ENCODE peak calls at places on chromosomes 3 and 15, in four cellular contexts. One of them, this sample, is unnamed.

GRCh38 chr3:197085137-197085536 is 55.5 kb upstream of the MELTF start:
- DNase-seq in left ventricle myocardium inferior: no peak
- DNase-seq in RWPE2: no peak
- DNase-seq in cardiac muscle cell: no peak
- DNase-seq in this sample: no peak

GRCh38 chr3:191355406-191355805 is 25.1 kb upstream of the UTS2B start:
- DNase-seq in left ventricle myocardium inferior: no peak
- DNase-seq in RWPE2: no peak
- DNase-seq in cardiac muscle cell: no peak
- DNase-seq in this sample: no peak

GRCh38 chr3:73056365-73057150 is 4.9 kb upstream of the EBLN2 start:
- DNase-seq in left ventricle myocardium inferior: no peak
- DNase-seq in RWPE2: no peak
- DNase-seq in cardiac muscle cell: no peak
- DNase-seq in this sample: no peak

GRCh38 chr15:98311566-98312188 is 336.7 kb upstream of the IGF1R start:
- DNase-seq in left ventricle myocardium inferior: peak; percentile 61
- DNase-seq in RWPE2: no peak
- DNase-seq in cardiac muscle cell: peak; percentile 81
- DNase-seq in this sample: peak; percentile 17

GRCh38 chr15:31360843-31361763 is 34.5 kb downstream of the KLF13 start:
- DNase-seq in left ventricle myocardium inferior: peak; percentile 52
- DNase-seq in RWPE2: no peak
- DNase-seq in cardiac muscle cell: no peak
- DNase-seq in this sample: no peak

GRCh38 chr3:28000608-28001007 is 240.8 kb upstream of the CMC1 start:
- DNase-seq in left ventricle myocardium inferior: no peak
- DNase-seq in RWPE2: no peak
- DNase-seq in cardiac muscle cell: no peak
- DNase-seq in this sample: no peak

GRCh38 chr3:182967218-182968204 is 12.8 kb downstream of the DCUN1D1 start:
- DNase-seq in left ventricle myocardium inferior: no peak
- DNase-seq in RWPE2: no peak
- DNase-seq in cardiac muscle cell: no peak
- DNase-seq in this sample: no peak

GRCh38 chr3:172273378-172273777 is 174.9 kb downstream of the GHSR start:
- DNase-seq in left ventricle myocardium inferior: no peak
- DNase-seq in RWPE2: no peak
- DNase-seq in cardiac muscle cell: no peak
- DNase-seq in this sample: no peak

GRCh38 chr15:48536681-48537091 is 108.8 kb downstream of the FBN1 start:
- DNase-seq in left ventricle myocardium inferior: no peak
- DNase-seq in RWPE2: no peak
- DNase-seq in cardiac muscle cell: no peak
- DNase-seq in this sample: no peak

GRCh38 chr15:58498821-58499580 is 67.2 kb downstream of the LIPC start:
- DNase-seq in left ventricle myocardium inferior: no peak
- DNase-seq in RWPE2: no peak
- DNase-seq in cardiac muscle cell: no peak
- DNase-seq in this sample: peak; percentile 96

GRCh38 chr3:152193673-152194267 is 75.0 kb upstream of the MBNL1 start:
- DNase-seq in left ventricle myocardium inferior: no peak
- DNase-seq in RWPE2: no peak
- DNase-seq in cardiac muscle cell: no peak
- DNase-seq in this sample: no peak

GRCh38 chr3:182906036-182906435 is 74.3 kb downstream of the DCUN1D1 start:
- DNase-seq in left ventricle myocardium inferior: no peak
- DNase-seq in RWPE2: no peak
- DNase-seq in cardiac muscle cell: no peak
- DNase-seq in this sample: no peak

GRCh38 chr3:38029400-38030125 is at the start of gene PLCD1:
- DNase-seq in left ventricle myocardium inferior: peak; percentile 84
- DNase-seq in RWPE2: no peak
- DNase-seq in cardiac muscle cell: peak; percentile 85
- DNase-seq in this sample: no peak

GRCh38 chr3:191476053-191476787 is 15.3 kb downstream of the PYDC2 start:
- DNase-seq in left ventricle myocardium inferior: no peak
- DNase-seq in RWPE2: no peak
- DNase-seq in cardiac muscle cell: no peak
- DNase-seq in this sample: no peak

GRCh38 chr3:134039161-134039862 is 9.6 kb upstream of the SLCO2A1 start:
- DNase-seq in left ventricle myocardium inferior: no peak
- DNase-seq in RWPE2: no peak
- DNase-seq in cardiac muscle cell: peak; percentile 28
- DNase-seq in this sample: no peak

GRCh38 chr3:151838574-151839312 is 24.8 kb downstream of the AADAC start:
- DNase-seq in left ventricle myocardium inferior: no peak
- DNase-seq in RWPE2: no peak
- DNase-seq in cardiac muscle cell: peak; percentile 84
- DNase-seq in this sample: no peak

GRCh38 chr3:130906374-130906995 is 12.6 kb downstream of the ATP2C1 start:
- DNase-seq in left ventricle myocardium inferior: no peak
- DNase-seq in RWPE2: no peak
- DNase-seq in cardiac muscle cell: no peak
- DNase-seq in this sample: no peak

GRCh38 chr3:10511809-10512494 is 6.6 kb upstream of the ATP2B2 start:
- DNase-seq in left ventricle myocardium inferior: no peak
- DNase-seq in RWPE2: no peak
- DNase-seq in cardiac muscle cell: no peak
- DNase-seq in this sample: no peak

GRCh38 chr15:71186971-71187960 is 72.0 kb downstream of the THSD4 start:
- DNase-seq in left ventricle myocardium inferior: no peak
- DNase-seq in RWPE2: no peak
- DNase-seq in cardiac muscle cell: no peak
- DNase-seq in this sample: no peak

GRCh38 chr15:34650177-34650576 is 66.7 kb upstream of the GOLGA8B start:
- DNase-seq in left ventricle myocardium inferior: no peak
- DNase-seq in RWPE2: no peak
- DNase-seq in cardiac muscle cell: no peak
- DNase-seq in this sample: peak; percentile 11

GRCh38 chr3:121883507-121883906 is 10.7 kb upstream of the SLC15A2 start:
- DNase-seq in left ventricle myocardium inferior: no peak
- DNase-seq in RWPE2: no peak
- DNase-seq in cardiac muscle cell: peak; percentile 13
- DNase-seq in this sample: no peak

GRCh38 chr3:132535575-132536441 is 61.3 kb upstream of the ACKR4 start:
- DNase-seq in left ventricle myocardium inferior: peak; percentile 24
- DNase-seq in RWPE2: no peak
- DNase-seq in cardiac muscle cell: peak; percentile 73
- DNase-seq in this sample: peak; percentile 51
- TF ChIP-seq CTCF in left ventricle myocardium inferior: peak; percentile 76
- TF ChIP-seq CTCF in RWPE2: peak; percentile 80
- TF ChIP-seq CTCF in cardiac muscle cell: peak; percentile 55
- TF ChIP-seq CTCF in this sample: peak; percentile 52

DNA sequence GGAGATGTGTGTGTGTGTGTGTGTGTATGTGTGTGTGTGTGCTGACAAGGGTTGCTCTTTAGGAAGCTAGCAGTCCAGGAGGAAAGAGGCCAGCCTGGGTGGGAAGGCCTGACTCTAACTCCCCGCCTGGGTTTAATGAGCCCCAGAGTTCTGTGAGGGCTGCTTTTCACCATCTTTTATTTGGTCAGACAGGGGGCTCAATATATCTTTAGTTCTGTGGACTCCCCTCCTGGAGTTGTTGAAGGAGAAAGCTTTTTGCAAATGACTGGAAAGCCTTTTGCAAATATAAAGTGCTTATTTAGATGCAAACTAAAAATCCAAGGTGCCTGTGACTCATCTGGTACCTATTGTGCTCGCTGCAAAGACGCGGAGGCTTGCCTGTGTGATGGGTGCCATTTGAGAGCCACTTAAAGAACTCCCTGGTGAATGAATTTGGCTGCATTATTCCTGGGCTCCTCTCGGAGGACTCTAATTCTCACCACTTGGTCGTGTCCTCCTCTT is 24.5 kb downstream of the DRD3 start:
- DNase-seq in left ventricle myocardium inferior: no peak
- DNase-seq in RWPE2: no peak
- DNase-seq in cardiac muscle cell: no peak
- DNase-seq in this sample: no peak
- H3K4me3 ChIP-seq in left ventricle myocardium inferior: no peak overlapping the region
- H3K4me3 ChIP-seq in RWPE2: no peak overlapping the region
- H3K4me3 ChIP-seq in cardiac muscle cell: no peak overlapping the region
- H3K4me3 ChIP-seq in this sample: no peak overlapping the region

GRCh38 chr3:69541059-69541471 is 155.2 kb upstream of the FRMD4B start:
- DNase-seq in left ventricle myocardium inferior: no peak
- DNase-seq in RWPE2: peak; percentile 89
- DNase-seq in cardiac muscle cell: peak; percentile 21
- DNase-seq in this sample: no peak
- H3K36me3 ChIP-seq in left ventricle myocardium inferior: no peaks in the 10 kb centered on the region
- H3K36me3 ChIP-seq in RWPE2: peaks cover 9% of the 10 kb centered on the region
- H3K36me3 ChIP-seq in cardiac muscle cell: no peaks in the 10 kb centered on the region
- H3K36me3 ChIP-seq in this sample: no peaks in the 10 kb centered on the region

DNA sequence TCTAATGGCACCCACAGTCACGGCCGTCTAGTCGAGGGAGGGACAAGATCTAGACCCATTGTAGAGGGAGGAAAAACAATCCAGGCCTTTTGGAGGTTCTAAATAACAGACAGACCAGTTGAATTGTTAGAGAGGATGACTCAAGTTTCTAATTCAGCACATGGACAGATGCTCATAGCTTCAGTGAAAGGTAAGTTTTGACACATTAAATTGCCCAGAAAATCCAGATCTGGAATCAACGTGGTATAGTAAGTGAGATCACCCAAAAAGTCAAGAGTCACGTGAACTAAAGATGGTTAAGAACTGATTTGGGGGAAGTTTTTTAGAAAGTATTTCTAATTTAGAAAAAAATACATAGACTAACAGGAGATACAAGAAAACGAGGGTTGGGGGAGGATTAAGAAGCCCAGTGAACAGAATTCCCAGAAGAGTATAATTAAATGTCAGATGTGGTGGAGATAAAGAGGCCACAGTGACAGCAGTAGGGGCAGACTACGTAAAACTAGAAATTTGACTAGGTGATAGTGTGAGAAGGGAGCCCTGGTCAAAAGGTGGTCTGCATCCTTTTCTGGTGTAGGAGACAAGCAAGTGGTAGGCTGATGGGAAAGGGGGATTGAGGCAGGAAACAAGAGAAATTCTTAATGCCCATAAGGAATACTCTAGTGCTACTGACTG is 47.1 kb downstream of the CAPN7 start:
- DNase-seq in left ventricle myocardium inferior: no peak
- DNase-seq in RWPE2: no peak
- DNase-seq in cardiac muscle cell: no peak
- DNase-seq in this sample: no peak
- TF ChIP-seq CTCF in left ventricle myocardium inferior: no peak
- TF ChIP-seq CTCF in RWPE2: no peak
- TF ChIP-seq CTCF in cardiac muscle cell: no peak
- TF ChIP-seq CTCF in this sample: no peak

DNA sequence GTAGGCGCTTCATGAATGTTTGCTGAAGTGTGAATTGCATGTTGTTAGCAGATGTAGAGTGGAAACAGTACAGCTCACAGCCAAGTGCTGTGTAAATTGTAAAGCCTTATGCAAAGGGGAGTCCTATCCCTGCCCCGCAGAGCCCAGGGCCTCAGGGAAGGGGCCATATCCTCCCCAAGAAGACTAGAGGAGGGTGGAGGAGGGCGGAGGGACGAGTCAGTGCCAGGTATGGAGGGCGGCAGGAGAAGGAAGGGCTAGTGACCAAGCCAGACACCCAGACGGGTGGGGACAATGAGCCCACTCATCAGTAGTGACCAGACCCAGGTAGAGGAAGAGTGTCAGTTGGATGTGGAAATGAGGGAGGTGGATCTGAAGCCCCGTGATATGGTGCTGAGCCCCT is 45.2 kb downstream of the ZNF710 start:
- DNase-seq in left ventricle myocardium inferior: no peak
- DNase-seq in RWPE2: no peak
- DNase-seq in cardiac muscle cell: no peak
- DNase-seq in this sample: no peak
- H3K4me3 ChIP-seq in left ventricle myocardium inferior: no peak overlapping the region
- H3K4me3 ChIP-seq in RWPE2: no peak overlapping the region
- H3K4me3 ChIP-seq in cardiac muscle cell: no peak overlapping the region
- H3K4me3 ChIP-seq in this sample: no peak overlapping the region

GRCh38 chr3:51605938-51606337 is 65.1 kb upstream of the TEX264 start:
- DNase-seq in left ventricle myocardium inferior: no peak
- DNase-seq in RWPE2: no peak
- DNase-seq in cardiac muscle cell: no peak
- DNase-seq in this sample: no peak

GRCh38 chr3:51604212-51604611 is 65.7 kb downstream of the RAD54L2 start:
- DNase-seq in left ventricle myocardium inferior: no peak
- DNase-seq in RWPE2: no peak
- DNase-seq in cardiac muscle cell: no peak
- DNase-seq in this sample: no peak
- H3K36me3 ChIP-seq in left ventricle myocardium inferior: no peaks in the 10 kb centered on the region
- H3K36me3 ChIP-seq in RWPE2: no peaks in the 10 kb centered on the region
- H3K36me3 ChIP-seq in cardiac muscle cell: no peaks in the 10 kb centered on the region
- H3K36me3 ChIP-seq in this sample: no peaks in the 10 kb centered on the region

GRCh38 chr3:71930056-71930991 is 145.4 kb upstream of the PROK2 start:
- DNase-seq in left ventricle myocardium inferior: no peak
- DNase-seq in RWPE2: no peak
- DNase-seq in cardiac muscle cell: peak; percentile 64
- DNase-seq in this sample: no peak
- TF ChIP-seq CTCF in left ventricle myocardium inferior: no peak
- TF ChIP-seq CTCF in RWPE2: peak; percentile 23
- TF ChIP-seq CTCF in cardiac muscle cell: peak; percentile 13
- TF ChIP-seq CTCF in this sample: peak; percentile 16